ENCODE peak calls at places on chromosomes 5 and 9, in five cellular contexts. G, D, Z, T and Q are unnamed samples.
A peak's percentile ranks its signal among the peaks of the same experiment; 100 is the strongest.

GRCh38 chr9:75133396-75133795 is 45.1 kb downstream of the OSTF1 start:
- DNase-seq in Z (no peak), G (no peak), T (no peak), D (no peak), Q (no peak)

GRCh38 chr9:135605238-135605781 is 34.0 kb downstream of the GLT6D1 start:
- DNase-seq in Z (no peak), D (no peak), G (no peak), T (no peak), Q (peak; percentile 1)

GRCh38 chr5:157371655-157372471 is 88.2 kb upstream of the NIPAL4 start:
- DNase-seq in T (peak; percentile 39), G (no peak), D (no peak), Z (no peak), Q (no peak)

GRCh38 chr9:69758001-69758730 is 1.6 kb downstream of the PTAR1 start:
- DNase-seq in G (no peak), Z (no peak), T (no peak), D (no peak), Q (no peak)

GRCh38 chr5:142360607-142361120 is 35.8 kb upstream of the SPRY4 start:
- DNase-seq in G (no peak), T (peak; percentile 75), Z (no peak), D (no peak), Q (no peak)

GRCh38 chr5:13660072-13660471 is 284.4 kb downstream of the DNAH5 start:
- DNase-seq in G (no peak), Z (no peak), D (no peak), T (no peak), Q (no peak)

GRCh38 chr5:143055596-143056330 is 285.6 kb downstream of the ARHGAP26 start:
- DNase-seq in D (no peak), Z (no peak), T (no peak), G (no peak), Q (no peak)

GRCh38 chr5:137216976-137217598 is 282.0 kb downstream of the SPOCK1 start:
- DNase-seq in T (no peak), D (no peak), G (no peak), Z (no peak), Q (no peak)

GRCh38 chr5:68562308-68562707 is 346.8 kb downstream of the PIK3R1 start:
- DNase-seq in G (no peak), Z (no peak), D (no peak), T (peak; percentile 57), Q (no peak)

GRCh38 chr5:1110930-1111726 is 735 bp downstream of the SLC12A7 start:
- DNase-seq in T (no peak), G (no peak), D (no peak), Z (peak; percentile 59), Q (no peak)

GRCh38 chr9:81499021-81499454 is 190.3 kb downstream of the TLE1 start:
- DNase-seq in G (no peak), T (peak; percentile 28), Z (no peak), D (no peak), Q (no peak)

GRCh38 chr5:89849819-89850515 is 559.6 kb downstream of the CETN3 start:
- DNase-seq in D (no peak), T (no peak), Z (no peak), G (no peak), Q (no peak)

GRCh38 chr9:87818308-87818707 is 64.4 kb upstream of the SPATA31E1 start:
- DNase-seq in Z (no peak), D (no peak), G (no peak), T (no peak), Q (no peak)

GRCh38 chr5:86664173-86664572 is 46.4 kb downstream of the COX7C start:
- DNase-seq in T (no peak), Z (no peak), G (no peak), D (no peak), Q (no peak)

GRCh38 chr5:150829744-150830143 is 16.6 kb upstream of the IRGM start:
- DNase-seq in D (no peak), T (no peak), G (no peak), Z (no peak), Q (no peak)

GRCh38 chr5:90161399-90161798 is 248.2 kb downstream of the CETN3 start:
- DNase-seq in Z (no peak), G (no peak), T (peak; percentile 81), D (peak; percentile 23), Q (no peak)

GRCh38 chr5:1536298-1537165 is 12.8 kb upstream of the LPCAT1 start:
- DNase-seq in D (no peak), G (peak; percentile 69), Z (peak; percentile 76), T (peak; percentile 41), Q (peak; percentile 51)

GRCh38 chr9:87868175-87868574 is 14.5 kb upstream of the SPATA31E1 start:
- DNase-seq in G (no peak), D (no peak), Z (no peak), T (no peak), Q (no peak)

GRCh38 chr5:154313360-154314017 is 123.0 kb downstream of the GALNT10 start:
- DNase-seq in T (no peak), G (no peak), Z (no peak), D (no peak), Q (no peak)

GRCh38 chr5:115577741-115578140 is 24.5 kb downstream of the TICAM2 start:
- DNase-seq in D (no peak), G (no peak), Z (no peak), T (no peak), Q (no peak)

GRCh38 chr5:180083529-180084060 is 12.0 kb upstream of the RNF130 start:
- DNase-seq in T (no peak), D (no peak), G (no peak), Z (no peak), Q (no peak)

GRCh38 chr5:144088211-144088965 is 82.1 kb downstream of the YIPF5 start:
- DNase-seq in D (no peak), Z (no peak), G (no peak), T (no peak), Q (no peak)

GRCh38 chr5:68884144-68884754 is 209.6 kb upstream of the SLC30A5 start:
- DNase-seq in D (no peak), Z (no peak), T (no peak), G (no peak), Q (no peak)

GRCh38 chr5:8695902-8696301 is 827.0 kb downstream of the MTRR start:
- DNase-seq in D (no peak), G (no peak), T (no peak), Z (no peak), Q (no peak)

GRCh38 chr9:120532475-120532874 is 47.5 kb downstream of the CDK5RAP2 start:
- DNase-seq in G (no peak), T (peak; percentile 1), Z (no peak), D (no peak), Q (no peak)

GRCh38 chr5:14265574-14265973 is 122.4 kb downstream of the TRIO start:
- DNase-seq in G (no peak), T (peak; percentile 90), D (no peak), Z (no peak), Q (no peak)

GRCh38 chr9:120583958-120584369 is 4.0 kb upstream of the CDK5RAP2 start:
- DNase-seq in G (peak; percentile 16), Z (no peak), T (peak; percentile 90), D (peak; percentile 41), Q (peak; percentile 18)

GRCh38 chr5:171421331-171422262 is 2.1 kb downstream of the FGF18 start:
- DNase-seq in D (no peak), Z (peak; percentile 49), G (no peak), T (no peak), Q (no peak)

GRCh38 chr9:16484744-16485143 is 385.7 kb downstream of the BNC2 start:
- DNase-seq in Z (no peak), T (no peak), G (no peak), D (no peak), Q (no peak)